ENCODE peak calls at places on chromosomes 13 and 19, in ten cellular contexts. F is DMS153; V is H9; L is T-helper 2 cell treated with Interferon-gamma antibody and Interleukin-4, amounts not matched to agents 5 μg/mL and 100 μg/mL, for 36 hours; D is activated CD8-positive, alpha-beta T cell treated with anti-CD3 and anti-CD28 coated beads, Interleukin-2, amount 10 ng/mL, durations not matched to agents 7 days and 5 days; S is type B pancreatic cell; R is fibroblast of lung; G is NCI-H460; N is NCI-H2081; A is CD4-positive, alpha-beta T cell. J is an unnamed sample.

GRCh38 chr13:27131202-27131623 is 40.4 kb downstream of the USP12 start:
- DNase-seq in V (peak; percentile 44), F (no peak), L (peak; percentile 87), A (peak; percentile 33), D (peak; percentile 85), G (no peak), R (peak; percentile 68), S (no peak), N (no peak), J (no peak)

GRCh38 chr19:29415507-29415906 is 110.3 kb upstream of the VSTM2B start:
- DNase-seq in A (no peak), F (no peak), D (no peak), G (no peak), S (no peak), L (no peak), N (no peak), R (no peak), V (peak; percentile 75), J (no peak)

GRCh38 chr19:47493378-47494210 is 9.6 kb upstream of the KPTN start:
- DNase-seq in L (no peak), F (no peak), V (no peak), D (no peak), S (no peak), A (no peak), R (no peak), G (no peak), N (no peak), J (no peak)

GRCh38 chr13:33349314-33349995 is 63.9 kb upstream of the STARD13 start:
- DNase-seq in A (no peak), L (no peak), S (no peak), R (no peak), G (no peak), F (no peak), N (no peak), D (no peak), V (peak; percentile 47), J (no peak)

GRCh38 chr19:46180701-46181385 is 32.8 kb downstream of the IGFL2 start:
- DNase-seq in S (no peak), R (peak; percentile 86), G (peak; percentile 85), L (no peak), V (no peak), F (no peak), A (no peak), D (no peak), N (no peak), J (no peak)

GRCh38 chr13:109758937-109759480 is 27.4 kb downstream of the IRS2 start:
- DNase-seq in L (no peak), R (no peak), N (no peak), G (no peak), S (no peak), A (no peak), F (no peak), V (no peak), D (no peak), J (no peak)

GRCh38 chr13:40409278-40409677 is 257.2 kb downstream of the FOXO1 start:
- DNase-seq in G (no peak), S (no peak), A (no peak), D (no peak), F (no peak), V (no peak), R (no peak), N (no peak), L (no peak), J (no peak)

GRCh38 chr13:33135097-33135496 is 118.9 kb downstream of the KL start:
- DNase-seq in A (no peak), N (no peak), R (no peak), S (no peak), G (no peak), D (no peak), F (no peak), V (no peak), L (no peak), J (no peak)

GRCh38 chr19:51571599-51571998 is 516 bp downstream of the ZNF175 start:
- DNase-seq in R (no peak), S (no peak), F (no peak), L (no peak), G (no peak), V (no peak), D (no peak), A (no peak), N (no peak), J (no peak)

GRCh38 chr13:75473472-75473871 is 8.5 kb downstream of the TBC1D4 start:
- DNase-seq in V (no peak), S (no peak), R (no peak), N (no peak), G (no peak), F (no peak), D (no peak), L (no peak), A (no peak), J (no peak)

GRCh38 chr19:55549500-55550320 is 4.4 kb upstream of the SBK3 start:
- DNase-seq in R (peak; percentile 92), V (peak; percentile 67), S (no peak), A (no peak), D (no peak), F (no peak), G (peak; percentile 40), N (peak; percentile 68), L (no peak), J (no peak)

GRCh38 chr19:46369817-46370216 is 22.9 kb downstream of the PPP5C start:
- DNase-seq in F (no peak), A (no peak), R (no peak), N (no peak), L (no peak), S (no peak), D (no peak), G (no peak), V (no peak), J (no peak)

GRCh38 chr19:34794289-34794960 is 21.4 kb upstream of the ZNF599 start:
- DNase-seq in R (no peak), N (no peak), V (no peak), A (no peak), G (no peak), L (no peak), S (no peak), D (no peak), F (no peak), J (no peak)

GRCh38 chr19:6577410-6578125 is 13.4 kb downstream of the CD70 start:
- DNase-seq in F (peak; percentile 21), L (no peak), N (no peak), G (peak; percentile 74), S (no peak), A (no peak), R (no peak), V (peak; percentile 48), D (peak; percentile 56), J (no peak)

GRCh38 chr19:44571830-44572661 is 41.3 kb upstream of the IGSF23 start:
- DNase-seq in L (no peak), R (no peak), V (no peak), G (no peak), S (no peak), A (no peak), D (no peak), N (no peak), F (no peak), J (no peak)

GRCh38 chr19:44876930-44877530 is 14.0 kb upstream of the TOMM40 start:
- DNase-seq in R (peak; percentile 28), V (no peak), S (no peak), L (no peak), F (peak; percentile 0), N (peak; percentile 15), A (no peak), D (peak; percentile 32), G (no peak), J (peak; percentile 10)

J was measured in Kasumi-1.